ENCODE peak calls at places on chromosomes 6 and 20, in eight cellular contexts. One of them, this sample, is unnamed.

GRCh38 chr6:21198032-21198640 is 395.4 kb upstream of the SOX4 start:
- DNase-seq in IMR-90: no peak
- DNase-seq in uterus: no peak
- DNase-seq in GM12891: no peak
- DNase-seq in H54: no peak
- DNase-seq in GM12892: no peak
- DNase-seq in HCT116: no peak
- DNase-seq in sigmoid colon: no peak
- DNase-seq in this sample: no peak

GRCh38 chr6:87308970-87309369 is 13.4 kb upstream of the SMIM8 start:
- DNase-seq in IMR-90: peak; percentile 4
- DNase-seq in uterus: no peak
- DNase-seq in GM12891: no peak
- DNase-seq in H54: no peak
- DNase-seq in GM12892: no peak
- DNase-seq in HCT116: no peak
- DNase-seq in sigmoid colon: no peak
- DNase-seq in this sample: no peak

GRCh38 chr20:4325548-4326187 is 310.3 kb upstream of the RNF24 start:
- DNase-seq in IMR-90: no peak
- DNase-seq in uterus: no peak
- DNase-seq in GM12891: no peak
- DNase-seq in H54: no peak
- DNase-seq in GM12892: no peak
- DNase-seq in HCT116: no peak
- DNase-seq in sigmoid colon: no peak
- DNase-seq in this sample: no peak

GRCh38 chr6:166559211-166559610 is 27.3 kb downstream of the RAMACL start:
- DNase-seq in IMR-90: no peak
- DNase-seq in uterus: no peak
- DNase-seq in GM12891: no peak
- DNase-seq in H54: no peak
- DNase-seq in GM12892: no peak
- DNase-seq in HCT116: no peak
- DNase-seq in sigmoid colon: no peak
- DNase-seq in this sample: no peak

GRCh38 chr6:128723667-128724066 is 159.3 kb upstream of the LAMA2 start:
- DNase-seq in IMR-90: peak; percentile 89
- DNase-seq in uterus: no peak
- DNase-seq in GM12891: no peak
- DNase-seq in H54: no peak
- DNase-seq in GM12892: no peak
- DNase-seq in HCT116: no peak
- DNase-seq in sigmoid colon: no peak
- DNase-seq in this sample: no peak

GRCh38 chr20:55668659-55669058 is 336.7 kb downstream of the CBLN4 start:
- DNase-seq in IMR-90: no peak
- DNase-seq in uterus: no peak
- DNase-seq in GM12891: no peak
- DNase-seq in H54: no peak
- DNase-seq in GM12892: no peak
- DNase-seq in HCT116: no peak
- DNase-seq in sigmoid colon: no peak
- DNase-seq in this sample: no peak

GRCh38 chr6:40358473-40359460 is 228.4 kb downstream of the LRFN2 start:
- DNase-seq in IMR-90: no peak
- DNase-seq in uterus: no peak
- DNase-seq in GM12891: no peak
- DNase-seq in H54: no peak
- DNase-seq in GM12892: no peak
- DNase-seq in HCT116: no peak
- DNase-seq in sigmoid colon: no peak
- DNase-seq in this sample: no peak

GRCh38 chr20:17568045-17568788 is 1.7 kb upstream of the DSTN start:
- DNase-seq in IMR-90: no peak
- DNase-seq in uterus: no peak
- DNase-seq in GM12891: no peak
- DNase-seq in H54: no peak
- DNase-seq in GM12892: no peak
- DNase-seq in HCT116: no peak
- DNase-seq in sigmoid colon: no peak
- DNase-seq in this sample: no peak

GRCh38 chr6:34981951-34982350 is 92.9 kb downstream of the ANKS1A start:
- DNase-seq in IMR-90: peak; percentile 47
- DNase-seq in uterus: no peak
- DNase-seq in GM12891: no peak
- DNase-seq in H54: no peak
- DNase-seq in GM12892: no peak
- DNase-seq in HCT116: no peak
- DNase-seq in sigmoid colon: no peak
- DNase-seq in this sample: no peak

GRCh38 chr6:80457044-80457933 is 350.8 kb downstream of the BCKDHB start:
- DNase-seq in IMR-90: peak; percentile 98
- DNase-seq in uterus: peak; percentile 73
- DNase-seq in GM12891: no peak
- DNase-seq in H54: peak; percentile 40
- DNase-seq in GM12892: no peak
- DNase-seq in HCT116: peak; percentile 38
- DNase-seq in sigmoid colon: peak; percentile 87
- DNase-seq in this sample: no peak

GRCh38 chr6:105484238-105485161 is 81.6 kb upstream of the PREP start:
- DNase-seq in IMR-90: peak; percentile 55
- DNase-seq in uterus: no peak
- DNase-seq in GM12891: no peak
- DNase-seq in H54: no peak
- DNase-seq in GM12892: no peak
- DNase-seq in HCT116: peak; percentile 42
- DNase-seq in sigmoid colon: no peak
- DNase-seq in this sample: peak; percentile 15

GRCh38 chr20:18004389-18005031 is 35.7 kb downstream of the MGME1 start:
- DNase-seq in IMR-90: peak; percentile 68
- DNase-seq in uterus: no peak
- DNase-seq in GM12891: no peak
- DNase-seq in H54: no peak
- DNase-seq in GM12892: no peak
- DNase-seq in HCT116: no peak
- DNase-seq in sigmoid colon: no peak
- DNase-seq in this sample: no peak

GRCh38 chr6:16239798-16240123 is 1.4 kb downstream of the GMPR start:
- DNase-seq in IMR-90: peak; percentile 49
- DNase-seq in uterus: no peak
- DNase-seq in GM12891: peak; percentile 32
- DNase-seq in H54: no peak
- DNase-seq in GM12892: no peak
- DNase-seq in HCT116: peak; percentile 86
- DNase-seq in sigmoid colon: no peak
- DNase-seq in this sample: peak; percentile 92

GRCh38 chr20:45176526-45176925 is 1.8 kb downstream of the PI3 start:
- DNase-seq in IMR-90: no peak
- DNase-seq in uterus: no peak
- DNase-seq in GM12891: no peak
- DNase-seq in H54: no peak
- DNase-seq in GM12892: no peak
- DNase-seq in HCT116: no peak
- DNase-seq in sigmoid colon: no peak
- DNase-seq in this sample: no peak

GRCh38 chr6:29737707-29738630 is 14.7 kb downstream of the HLA-F start:
- DNase-seq in IMR-90: peak; percentile 66
- DNase-seq in uterus: peak; percentile 46
- DNase-seq in GM12891: peak; percentile 46
- DNase-seq in H54: no peak
- DNase-seq in GM12892: peak; percentile 35
- DNase-seq in HCT116: peak; percentile 59
- DNase-seq in sigmoid colon: peak; percentile 84
- DNase-seq in this sample: peak; percentile 64

GRCh38 chr6:3306848-3307247 is 48.1 kb downstream of the PSMG4 start:
- DNase-seq in IMR-90: no peak
- DNase-seq in uterus: no peak
- DNase-seq in GM12891: no peak
- DNase-seq in H54: no peak
- DNase-seq in GM12892: no peak
- DNase-seq in HCT116: no peak
- DNase-seq in sigmoid colon: peak; percentile 50
- DNase-seq in this sample: no peak

GRCh38 chr6:108287373-108287772 is 7.5 kb upstream of the AFG1L start:
- DNase-seq in IMR-90: no peak
- DNase-seq in uterus: no peak
- DNase-seq in GM12891: no peak
- DNase-seq in H54: no peak
- DNase-seq in GM12892: no peak
- DNase-seq in HCT116: no peak
- DNase-seq in sigmoid colon: no peak
- DNase-seq in this sample: no peak

GRCh38 chr6:49772296-49772695 is 14.8 kb downstream of the PGK2 start:
- DNase-seq in IMR-90: no peak
- DNase-seq in uterus: no peak
- DNase-seq in GM12891: no peak
- DNase-seq in H54: no peak
- DNase-seq in GM12892: no peak
- DNase-seq in HCT116: no peak
- DNase-seq in sigmoid colon: no peak
- DNase-seq in this sample: peak; percentile 35

GRCh38 chr20:51541189-51542032 is 1.1 kb downstream of the NFATC2 start:
- DNase-seq in IMR-90: peak; percentile 22
- DNase-seq in uterus: peak; percentile 72
- DNase-seq in GM12891: no peak
- DNase-seq in H54: no peak
- DNase-seq in GM12892: no peak
- DNase-seq in HCT116: no peak
- DNase-seq in sigmoid colon: peak; percentile 91
- DNase-seq in this sample: peak; percentile 84

DNA sequence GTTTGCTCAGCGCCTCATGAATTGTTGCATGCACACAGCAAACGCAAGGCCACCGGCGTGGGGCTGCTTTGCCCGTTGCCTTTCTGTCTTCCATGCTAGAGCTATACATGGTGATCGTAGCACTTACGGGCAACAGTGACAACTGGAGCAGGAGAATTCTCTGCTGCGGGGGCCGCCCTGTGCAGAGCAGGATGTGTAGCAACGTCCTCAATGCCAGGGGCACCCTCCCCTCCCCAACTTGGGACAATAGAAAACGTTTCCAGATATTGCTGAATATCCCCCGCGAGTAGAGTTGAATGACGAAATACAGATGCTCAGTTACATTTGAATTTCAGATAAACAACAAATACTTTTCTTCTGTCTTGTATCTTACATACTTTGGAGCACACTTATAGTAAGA is 198.7 kb downstream of the TFAP2C start:
- DNase-seq in IMR-90: no peak
- DNase-seq in uterus: no peak
- DNase-seq in GM12891: no peak
- DNase-seq in H54: no peak
- DNase-seq in GM12892: no peak
- DNase-seq in HCT116: no peak
- DNase-seq in sigmoid colon: peak; percentile 70
- DNase-seq in this sample: no peak
- TF ChIP-seq POLR2A in IMR-90: no peak
- TF ChIP-seq POLR2A in uterus: no peak
- TF ChIP-seq POLR2A in GM12891: no peak
- TF ChIP-seq POLR2A in H54: no peak
- TF ChIP-seq POLR2A in GM12892: no peak
- TF ChIP-seq POLR2A in HCT116: no peak
- TF ChIP-seq POLR2A in sigmoid colon: no peak
- TF ChIP-seq POLR2A in this sample: no peak

GRCh38 chr6:139014945-139015344 is 13.6 kb upstream of the ABRACL start:
- DNase-seq in IMR-90: no peak
- DNase-seq in uterus: no peak
- DNase-seq in GM12891: no peak
- DNase-seq in H54: no peak
- DNase-seq in GM12892: no peak
- DNase-seq in HCT116: no peak
- DNase-seq in sigmoid colon: no peak
- DNase-seq in this sample: no peak
- TF ChIP-seq POLR2A in IMR-90: no peak
- TF ChIP-seq POLR2A in uterus: no peak
- TF ChIP-seq POLR2A in GM12891: no peak
- TF ChIP-seq POLR2A in H54: no peak
- TF ChIP-seq POLR2A in GM12892: no peak
- TF ChIP-seq POLR2A in HCT116: no peak
- TF ChIP-seq POLR2A in sigmoid colon: no peak
- TF ChIP-seq POLR2A in this sample: no peak

GRCh38 chr20:34968020-34968775 is 12.5 kb downstream of the MYH7B start:
- DNase-seq in IMR-90: no peak
- DNase-seq in uterus: no peak
- DNase-seq in GM12891: no peak
- DNase-seq in H54: no peak
- DNase-seq in GM12892: no peak
- DNase-seq in HCT116: no peak
- DNase-seq in sigmoid colon: no peak
- DNase-seq in this sample: no peak

GRCh38 chr20:34964486-34964885 is 8.8 kb downstream of the MYH7B start:
- DNase-seq in IMR-90: no peak
- DNase-seq in uterus: no peak
- DNase-seq in GM12891: no peak
- DNase-seq in H54: no peak
- DNase-seq in GM12892: no peak
- DNase-seq in HCT116: no peak
- DNase-seq in sigmoid colon: no peak
- DNase-seq in this sample: no peak

GRCh38 chr20:34967421-34967820 is 11.8 kb downstream of the MYH7B start:
- DNase-seq in IMR-90: no peak
- DNase-seq in uterus: no peak
- DNase-seq in GM12891: no peak
- DNase-seq in H54: no peak
- DNase-seq in GM12892: no peak
- DNase-seq in HCT116: no peak
- DNase-seq in sigmoid colon: no peak
- DNase-seq in this sample: no peak

GRCh38 chr20:34970193-34971037 is 14.7 kb downstream of the MYH7B start:
- DNase-seq in IMR-90: no peak
- DNase-seq in uterus: no peak
- DNase-seq in GM12891: no peak
- DNase-seq in H54: no peak
- DNase-seq in GM12892: no peak
- DNase-seq in HCT116: no peak
- DNase-seq in sigmoid colon: no peak
- DNase-seq in this sample: no peak

DNA sequence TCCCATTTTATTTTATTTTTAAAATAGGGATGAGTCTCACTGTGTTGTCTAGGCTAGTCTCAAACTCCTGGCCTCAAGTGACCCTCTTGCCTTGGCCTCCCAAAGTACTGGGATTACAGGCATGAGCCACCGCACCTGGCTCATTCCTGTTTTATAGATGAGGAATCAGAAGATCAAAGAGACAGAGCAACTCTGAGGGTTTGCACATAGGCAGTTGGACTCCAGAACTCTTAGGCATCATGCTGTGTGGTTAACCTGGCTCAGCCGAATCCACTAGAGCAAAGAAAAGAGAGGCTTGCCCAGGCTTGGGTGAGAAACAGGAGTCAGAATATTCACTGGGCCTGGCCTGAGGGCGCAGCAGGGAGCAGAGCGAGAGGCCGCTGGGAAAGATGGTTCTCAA is 9.4 kb downstream of the MYH7B start:
- DNase-seq in IMR-90: no peak
- DNase-seq in uterus: no peak
- DNase-seq in GM12891: no peak
- DNase-seq in H54: no peak
- DNase-seq in GM12892: no peak
- DNase-seq in HCT116: no peak
- DNase-seq in sigmoid colon: no peak
- DNase-seq in this sample: no peak
- TF ChIP-seq POLR2A in IMR-90: no peak
- TF ChIP-seq POLR2A in uterus: no peak
- TF ChIP-seq POLR2A in GM12891: no peak
- TF ChIP-seq POLR2A in H54: no peak
- TF ChIP-seq POLR2A in GM12892: no peak
- TF ChIP-seq POLR2A in HCT116: no peak
- TF ChIP-seq POLR2A in sigmoid colon: no peak
- TF ChIP-seq POLR2A in this sample: no peak

GRCh38 chr20:53739799-53740785 is 146.5 kb upstream of the ZNF217 start:
- DNase-seq in IMR-90: peak; percentile 44
- DNase-seq in uterus: no peak
- DNase-seq in GM12891: no peak
- DNase-seq in H54: no peak
- DNase-seq in GM12892: no peak
- DNase-seq in HCT116: no peak
- DNase-seq in sigmoid colon: no peak
- DNase-seq in this sample: peak; percentile 32
- TF ChIP-seq POLR2A in IMR-90: no peak
- TF ChIP-seq POLR2A in uterus: no peak
- TF ChIP-seq POLR2A in GM12891: no peak
- TF ChIP-seq POLR2A in H54: peak; percentile 20
- TF ChIP-seq POLR2A in GM12892: peak; percentile 47
- TF ChIP-seq POLR2A in HCT116: no peak
- TF ChIP-seq POLR2A in sigmoid colon: no peak
- TF ChIP-seq POLR2A in this sample: no peak

This sample was measured in erythroblast.